ENCODE peak calls at places on chromosomes 11 and 22, in four cellular contexts. Q is activated T-helper 1 cell treated with anti-CD3 and anti-CD28 coated beads, Interleukin-2, amount 50 U/mL, for 16 hours; M is naive thymus-derived CD8-positive, alpha-beta T cell; N is fibroblast of mammary gland. H is an unnamed sample.

GRCh38 chr22:19383292-19383691 is 48.2 kb downstream of the HIRA start:
- DNase-seq in Q (no peak), M (no peak), N (no peak), H (no peak)

GRCh38 chr22:29689872-29690213 is 30.0 kb upstream of the CABP7 start:
- DNase-seq in Q (peak), M (no peak), N (peak), H (peak)

GRCh38 chr11:48109046-48109666 is 107.5 kb upstream of the OR4B1 start:
- DNase-seq in Q (no peak), M (no peak), N (peak), H (no peak)

GRCh38 chr22:33035276-33035863 is 22.8 kb downstream of the SYN3 start:
- DNase-seq in Q (no peak), M (no peak), N (no peak), H (no peak)

GRCh38 chr22:46088541-46089311 is 61.6 kb upstream of the PPARA start:
- DNase-seq in Q (no peak), M (no peak), N (peak), H (no peak)

GRCh38 chr11:69500285-69501120 is 19.0 kb downstream of the LINC01488 start:
- DNase-seq in Q (no peak), M (no peak), N (no peak), H (no peak)

GRCh38 chr11:33721291-33721840 is 14.9 kb downstream of the CD59 start:
- DNase-seq in Q (no peak), M (no peak), N (peak), H (no peak)

GRCh38 chr22:41524809-41525449 is 19.3 kb downstream of the POLR3H start:
- DNase-seq in Q (peak), M (peak), N (peak), H (no peak)

GRCh38 chr11:128914216-128915147 is 23.3 kb downstream of the KCNJ5 start:
- DNase-seq in Q (no peak), M (no peak), N (no peak), H (no peak)

GRCh38 chr11:64887757-64888405 is 9.5 kb upstream of the EHD1 start:
- DNase-seq in Q (peak), M (peak), N (peak), H (peak)

GRCh38 chr11:128424867-128425285 is 162.5 kb downstream of the ETS1 start:
- DNase-seq in Q (no peak), M (no peak), N (peak), H (no peak)

GRCh38 chr11:4643084-4643483 is 698 bp upstream of the OR51E1 start:
- DNase-seq in Q (no peak), M (no peak), N (no peak), H (no peak)

GRCh38 chr11:77102246-77103210 is at the start of gene OMP:
- DNase-seq in Q (no peak), M (no peak), N (no peak), H (no peak)

GRCh38 chr11:11972148-11972547 is 36.3 kb downstream of the DKK3 start:
- DNase-seq in Q (no peak), M (no peak), N (no peak), H (no peak)

GRCh38 chr11:1844221-1845094 is 5.7 kb downstream of the TNNI2 start:
- DNase-seq in Q (no peak), M (no peak), N (peak), H (no peak)

GRCh38 chr11:111327908-111328624 is 29.7 kb downstream of the POU2AF3 start:
- DNase-seq in Q (no peak), M (no peak), N (no peak), H (no peak)

GRCh38 chr11:11988862-11989261 is 19.6 kb downstream of the DKK3 start:
- DNase-seq in Q (no peak), M (no peak), N (no peak), H (no peak)

GRCh38 chr11:59551651-59552521 is 40.5 kb downstream of the OR4D9 start:
- DNase-seq in Q (no peak), M (no peak), N (peak), H (no peak)

GRCh38 chr11:19370100-19370861 is 129.5 kb upstream of the E2F8 start:
- DNase-seq in Q (no peak), M (no peak), N (peak), H (no peak)

GRCh38 chr11:125925804-125926203 is 20.0 kb upstream of the VSIG10L2 start:
- DNase-seq in Q (no peak), M (no peak), N (no peak), H (no peak)

GRCh38 chr11:1888811-1889526 is 2.7 kb downstream of the PRR33 start:
- DNase-seq in Q (peak), M (peak), N (no peak), H (no peak)